ENCODE peak calls at places on chromosomes 16 and 17, in six cellular contexts. H, I, X, Y, E and V are unnamed samples. For H3K4me1 and H3K9me3, the result is how much of the 10 kb centered on the place peaks cover.

GRCh38 chr16:52254753-52255152 is 292.2 kb downstream of the TOX3 start:
- DNase-seq in H (no peak), I (no peak), X (no peak), Y (no peak), E (no peak), V (no peak)

GRCh38 chr16:25838724-25839186 is 147.0 kb downstream of the HS3ST4 start:
- DNase-seq in H (peak), I (peak), X (no peak), Y (peak), E (peak), V (no peak)

GRCh38 chr16:83335076-83335475 is 472.7 kb upstream of the HSBP1 start:
- DNase-seq in H (no peak), I (no peak), X (no peak), Y (no peak), E (peak), V (no peak)

GRCh38 chr16:64450170-64450569 is 671.7 kb downstream of the CDH11 start:
- DNase-seq in H (no peak), I (no peak), X (no peak), Y (no peak), E (peak), V (no peak)

GRCh38 chr17:58337126-58337599 is 8.6 kb upstream of the TSPOAP1 start:
- DNase-seq in H (no peak), I (no peak), X (no peak), Y (no peak), E (no peak), V (no peak)

GRCh38 chr17:31724026-31724425 is 135.0 kb downstream of the COPRS start:
- DNase-seq in H (no peak), I (no peak), X (no peak), Y (peak), E (no peak), V (no peak)

GRCh38 chr16:49622084-49622390 is 233.9 kb downstream of the ZNF423 start:
- DNase-seq in H (no peak), I (no peak), X (no peak), Y (no peak), E (no peak), V (no peak)

GRCh38 chr16:68005786-68006286 is 6.6 kb upstream of the DPEP2 start:
- DNase-seq in H (peak), I (peak), X (no peak), Y (peak), E (peak), V (peak)

GRCh38 chr16:88804173-88804551 is 573 bp downstream of the CDT1 start:
- DNase-seq in H (no peak), I (no peak), X (peak), Y (no peak), E (no peak), V (no peak)

GRCh38 chr16:15658556-15658955 is 8.5 kb downstream of the NDE1 start:
- DNase-seq in H (no peak), I (no peak), X (no peak), Y (no peak), E (no peak), V (no peak)

GRCh38 chr17:73423806-73424205 is 112.0 kb upstream of the CDC42EP4 start:
- DNase-seq in H (no peak), I (no peak), X (no peak), Y (no peak), E (no peak), V (no peak)

GRCh38 chr17:80460286-80460881 is 16.0 kb downstream of the NPTX1 start:
- DNase-seq in H (no peak), I (no peak), X (no peak), Y (no peak), E (no peak), V (no peak)

GRCh38 chr17:9475259-9475658 is 100.4 kb downstream of the STX8 start:
- DNase-seq in H (no peak), I (no peak), X (no peak), Y (no peak), E (no peak), V (no peak)

GRCh38 chr17:36132421-36132831 is 28.8 kb downstream of the CCL4 start:
- DNase-seq in H (no peak), I (no peak), X (no peak), Y (no peak), E (no peak), V (no peak)
- H3K4me3 ChIP-seq in H (no peak), I (no peak), X (no peak), Y (no peak), E (no peak), V (no peak)

GRCh38 chr16:85178006-85178591 is 65.8 kb upstream of the CIBAR2 start:
- DNase-seq in H (no peak), I (no peak), X (no peak), Y (no peak), E (no peak), V (no peak)

GRCh38 chr16:85175724-85176233 is 63.5 kb upstream of the CIBAR2 start:
- DNase-seq in H (no peak), I (no peak), X (no peak), Y (no peak), E (no peak), V (no peak)

GRCh38 chr16:85174871-85175723 is 62.8 kb upstream of the CIBAR2 start:
- DNase-seq in H (no peak), I (no peak), X (no peak), Y (no peak), E (no peak), V (no peak)

GRCh38 chr16:85177448-85177846 is 65.2 kb upstream of the CIBAR2 start:
- DNase-seq in H (no peak), I (no peak), X (no peak), Y (no peak), E (no peak), V (no peak)

DNA sequence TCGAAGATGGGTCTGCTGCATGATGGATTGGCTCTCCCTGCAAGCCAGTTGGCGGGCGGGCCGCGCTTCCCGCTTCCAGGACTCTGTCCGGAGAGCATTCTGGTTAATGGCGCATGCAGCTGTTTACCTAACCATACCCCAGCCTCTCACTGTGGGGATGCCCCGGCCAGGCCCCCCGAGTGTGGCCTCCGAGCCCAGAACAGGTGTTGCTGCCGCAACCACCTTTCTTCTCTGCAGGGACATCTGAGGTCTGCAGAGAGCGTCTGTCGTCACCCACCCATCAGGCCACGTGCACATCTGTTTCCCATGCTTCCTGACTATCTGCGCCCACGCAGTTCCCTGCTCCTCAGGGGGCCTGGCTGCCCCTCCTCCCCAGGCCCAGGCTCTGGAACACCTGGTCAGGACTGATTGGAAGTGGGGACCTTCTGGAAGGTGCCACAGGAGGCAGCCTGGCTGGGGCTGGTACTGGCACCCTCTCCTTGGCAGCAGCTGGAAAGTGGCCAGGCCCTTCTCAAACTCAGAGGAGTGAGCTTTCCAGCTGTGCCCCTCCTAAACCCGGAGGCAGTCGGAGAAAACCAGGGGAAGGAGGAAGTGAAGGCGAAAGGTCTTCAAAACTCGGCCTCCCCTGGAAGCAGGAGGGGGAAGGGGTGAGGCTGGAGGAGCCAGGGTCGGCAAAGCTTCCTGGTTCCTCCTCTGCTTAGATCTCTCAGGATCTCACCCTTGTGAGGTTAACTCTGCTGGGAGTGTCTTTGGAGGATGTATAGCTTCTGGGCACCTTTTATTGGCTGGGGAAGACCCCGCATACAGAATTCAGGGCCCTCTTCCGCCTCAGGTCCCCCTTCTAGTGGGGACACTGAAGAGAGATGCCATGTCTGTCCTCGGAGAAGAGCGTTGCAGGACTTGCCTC is 64.5 kb upstream of the CIBAR2 start:
- DNase-seq in H (no peak), I (no peak), X (no peak), Y (no peak), E (no peak), V (no peak)
- H3K4me1 ChIP-seq in H (under half), I (half or more), X (under half), Y (under half), E (under half), V (under half)

DNA sequence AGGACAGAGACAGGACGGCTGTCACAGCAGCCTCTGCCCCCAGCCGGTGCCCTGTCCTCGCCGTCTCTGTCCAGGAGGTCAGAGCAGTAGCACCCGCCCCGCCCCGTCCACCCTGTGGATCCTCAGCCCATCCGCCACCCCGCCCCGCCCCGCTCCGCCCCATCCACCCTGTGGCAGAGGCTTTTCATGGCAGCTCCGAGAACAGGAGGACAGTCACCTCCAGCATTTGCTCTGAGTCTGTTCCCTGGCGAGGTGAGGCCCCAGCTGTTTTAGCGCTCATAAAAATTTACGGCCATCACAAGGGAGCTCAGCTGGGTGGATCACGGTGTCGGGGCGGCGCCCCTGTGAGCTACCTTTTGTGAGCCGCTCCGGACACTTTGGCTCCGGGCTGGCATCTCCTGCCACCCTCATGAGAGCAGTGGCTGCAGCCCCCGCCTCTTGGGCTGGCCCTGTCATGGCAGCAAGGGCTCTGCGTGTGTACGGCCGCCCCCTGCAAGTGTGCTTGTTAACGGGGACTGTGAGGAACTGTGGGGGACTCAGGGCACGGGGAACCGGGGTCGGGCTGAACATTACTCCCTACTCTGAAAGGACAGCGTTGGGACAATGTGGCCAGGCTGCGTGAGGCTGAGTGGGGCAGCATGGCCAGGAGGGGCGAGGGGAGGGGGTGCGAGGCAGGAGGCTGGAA is 32.3 kb upstream of the GNG13 start:
- DNase-seq in H (no peak), I (no peak), X (no peak), Y (no peak), E (no peak), V (no peak)
- H3K9me3 ChIP-seq in H (under half), I (under half), X (under half), Y (under half), E (under half), V (under half)

GRCh38 chr16:4324871-4325740 is 9.2 kb downstream of the GLIS2 start:
- DNase-seq in H (no peak), I (no peak), X (no peak), Y (no peak), E (no peak), V (no peak)

GRCh38 chr16:4324479-4324868 is 8.6 kb downstream of the GLIS2 start:
- DNase-seq in H (no peak), I (no peak), X (no peak), Y (no peak), E (no peak), V (no peak)

GRCh38 chr16:4322121-4323035 is 6.5 kb downstream of the GLIS2 start:
- DNase-seq in H (no peak), I (no peak), X (no peak), Y (no peak), E (no peak), V (no peak)

GRCh38 chr16:4323071-4323844 is 7.4 kb downstream of the GLIS2 start:
- DNase-seq in H (no peak), I (no peak), X (no peak), Y (no peak), E (no peak), V (no peak)

GRCh38 chr16:4323845-4324478 is 8.1 kb downstream of the GLIS2 start:
- DNase-seq in H (peak), I (peak), X (peak), Y (no peak), E (peak), V (no peak)
- H3K4me3 ChIP-seq in H (no peak), I (no peak), X (no peak), Y (no peak), E (peak), V (no peak)

GRCh38 chr16:85944572-85945423 is 45.8 kb downstream of the IRF8 start:
- DNase-seq in H (no peak), I (no peak), X (no peak), Y (no peak), E (no peak), V (no peak)
- H3K4me1 ChIP-seq in H (under half), I (under half), X (under half), Y (under half), E (under half), V (under half)

GRCh38 chr17:11391134-11391533 is 150.1 kb downstream of the SHISA6 start:
- DNase-seq in H (no peak), I (no peak), X (no peak), Y (no peak), E (no peak), V (no peak)

GRCh38 chr17:11389583-11389982 is 148.6 kb downstream of the SHISA6 start:
- DNase-seq in H (no peak), I (no peak), X (no peak), Y (no peak), E (no peak), V (no peak)

GRCh38 chr17:11383157-11383556 is 142.1 kb downstream of the SHISA6 start:
- DNase-seq in H (no peak), I (no peak), X (no peak), Y (no peak), E (no peak), V (no peak)

GRCh38 chr17:11384131-11384530 is 143.1 kb downstream of the SHISA6 start:
- DNase-seq in H (no peak), I (no peak), X (no peak), Y (no peak), E (no peak), V (no peak)

DNA sequence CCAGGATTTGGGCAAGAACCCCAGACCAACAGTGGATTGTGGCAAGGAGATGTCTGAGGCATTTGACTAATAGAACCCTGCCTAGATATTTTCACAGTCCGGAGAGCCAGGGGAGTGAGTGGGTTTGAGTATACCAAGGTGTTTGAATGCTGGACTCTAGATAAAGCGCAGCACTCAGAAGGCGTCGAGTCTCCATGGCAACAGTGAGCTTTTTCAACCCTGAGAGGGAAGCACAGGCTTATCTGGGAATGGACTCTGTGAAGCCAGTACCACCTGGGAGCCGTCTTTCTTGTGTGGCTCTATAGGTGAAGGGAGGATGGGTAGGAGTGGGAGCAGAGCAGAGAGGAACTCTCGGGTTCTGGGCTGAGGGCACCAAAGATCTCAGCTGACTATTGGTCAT is 147.0 kb downstream of the SHISA6 start:
- DNase-seq in H (no peak), I (no peak), X (no peak), Y (no peak), E (no peak), V (no peak)
- H3K9me3 ChIP-seq in H (under half), I (under half), X (under half), Y (half or more), E (under half), V (under half)

GRCh38 chr17:64110436-64111152 is 19.4 kb downstream of the ERN1 start:
- DNase-seq in H (no peak), I (no peak), X (no peak), Y (no peak), E (no peak), V (no peak)

GRCh38 chr17:64115043-64115698 is 14.8 kb downstream of the ERN1 start:
- DNase-seq in H (no peak), I (no peak), X (no peak), Y (peak), E (peak), V (peak)

GRCh38 chr17:64112978-64113377 is 17.0 kb downstream of the ERN1 start:
- DNase-seq in H (no peak), I (no peak), X (no peak), Y (no peak), E (no peak), V (no peak)

GRCh38 chr17:64109400-64109799 is 20.5 kb downstream of the ERN1 start:
- DNase-seq in H (no peak), I (no peak), X (no peak), Y (no peak), E (no peak), V (no peak)

DNA sequence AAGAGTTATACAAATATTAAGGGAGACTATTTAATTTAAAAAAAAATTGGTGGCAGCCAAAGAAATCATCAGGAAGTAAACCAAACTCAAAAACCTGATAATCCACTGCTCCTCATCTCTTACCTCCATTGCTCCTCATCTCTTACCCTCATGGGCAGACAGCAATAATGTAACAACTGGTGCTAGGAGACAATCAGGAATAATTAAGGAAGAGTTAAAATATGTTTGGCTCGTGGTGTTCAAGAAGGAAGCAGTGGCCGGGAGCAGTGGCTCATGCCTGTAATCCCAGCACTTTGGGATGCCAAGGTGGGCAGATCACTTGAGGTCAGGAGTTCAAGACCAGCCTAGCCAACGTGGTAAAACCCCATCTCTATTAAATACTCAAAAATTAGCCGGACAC is 18.1 kb downstream of the ERN1 start:
- DNase-seq in H (no peak), I (no peak), X (no peak), Y (no peak), E (no peak), V (no peak)
- H3K4me3 ChIP-seq in H (no peak), I (no peak), X (no peak), Y (no peak), E (no peak), V (no peak)

DNA sequence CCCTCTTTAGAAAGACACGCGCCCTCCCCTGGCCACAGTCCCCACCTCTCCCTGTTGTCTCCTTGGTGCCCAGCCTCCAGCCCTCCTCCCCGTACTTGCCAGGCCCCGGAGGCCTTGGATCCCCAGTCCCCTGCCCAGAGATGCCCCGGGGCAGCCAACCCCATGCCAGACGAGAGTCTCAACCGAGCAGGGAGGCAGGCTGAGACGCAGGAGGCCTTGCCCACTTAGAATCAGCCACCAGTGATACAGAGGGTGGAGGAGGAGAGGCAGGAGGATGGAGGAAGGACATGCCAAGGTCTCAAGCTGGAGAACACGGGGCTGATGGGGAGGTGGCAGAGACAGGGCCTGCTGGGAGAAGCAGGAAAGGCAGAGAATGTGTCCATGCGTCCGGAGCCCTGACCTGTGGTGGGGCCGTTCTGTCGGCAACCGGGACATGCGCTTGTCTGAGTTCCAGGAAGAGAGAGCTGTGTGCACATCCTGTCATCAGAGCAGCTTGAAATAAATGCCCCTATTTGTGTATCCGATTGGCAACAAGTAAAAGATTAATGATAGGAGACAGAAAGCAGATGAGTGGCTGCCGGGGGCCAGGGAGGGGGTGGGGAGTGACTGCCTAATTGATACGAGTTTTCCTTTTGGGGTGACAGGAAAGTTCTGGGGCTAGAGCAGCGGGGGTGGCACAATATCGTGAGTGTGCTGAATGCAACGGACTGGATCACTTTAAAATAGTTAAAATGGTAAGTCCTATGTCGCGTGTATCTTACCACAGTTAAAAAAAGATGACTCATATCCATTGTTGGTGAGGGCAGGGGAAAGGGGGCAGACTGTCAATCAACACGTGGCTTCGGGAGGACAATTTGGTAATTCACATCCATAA is 44.7 kb upstream of the MEAK7 start:
- DNase-seq in H (no peak), I (peak), X (no peak), Y (no peak), E (no peak), V (no peak)
- H3K4me1 ChIP-seq in H (under half), I (under half), X (under half), Y (under half), E (under half), V (under half)

GRCh38 chr16:35737076-35737475 is 2277.7 kb downstream of the TP53TG3F start:
- DNase-seq in H (no peak), I (no peak), X (no peak), Y (no peak), E (peak), V (no peak)
- H3K9me3 ChIP-seq in H (under half), I (under half), X (under half), Y (under half), E (under half), V (under half)